ENCODE peak calls at places on chromosomes 11 and 22, in eight cellular contexts. S, U, L, C, P, R, G and D are unnamed samples.

GRCh38 chr11:88352139-88352538 is 14.6 kb upstream of the CTSC start:
- DNase-seq in S (no peak), U (no peak), L (no peak), C (no peak), P (no peak), R (no peak), G (no peak), D (peak; percentile 70)

GRCh38 chr11:19827399-19828135 is 114.9 kb downstream of the NAV2 start:
- DNase-seq in S (no peak), U (peak; percentile 43), L (no peak), C (no peak), P (peak; percentile 82), R (no peak), G (no peak), D (no peak)

GRCh38 chr11:65430406-65431217 is 8.0 kb downstream of the NEAT1 start:
- DNase-seq in S (peak; percentile 16), U (peak; percentile 62), L (no peak), C (no peak), P (no peak), R (no peak), G (peak; percentile 45), D (no peak)

GRCh38 chr11:58406774-58407173 is at the start of gene OR5B3:
- DNase-seq in S (no peak), U (no peak), L (no peak), C (no peak), P (no peak), R (no peak), G (no peak), D (no peak)

GRCh38 chr11:72721689-72722049 is 30.5 kb downstream of the ARAP1 start:
- DNase-seq in S (peak; percentile 50), U (no peak), L (no peak), C (no peak), P (no peak), R (no peak), G (no peak), D (peak; percentile 28)

GRCh38 chr11:73233211-73233610 is 15.1 kb downstream of the P2RY2 start:
- DNase-seq in S (no peak), U (no peak), L (no peak), C (no peak), P (no peak), R (no peak), G (no peak), D (no peak)

GRCh38 chr22:22687638-22688500 is 43.5 kb downstream of the GGTLC2 start:
- DNase-seq in S (peak; percentile 78), U (peak; percentile 52), L (peak; percentile 29), C (no peak), P (peak; percentile 63), R (peak; percentile 75), G (peak; percentile 20), D (peak; percentile 48)

GRCh38 chr11:2554338-2555240 is 109.8 kb downstream of the KCNQ1 start:
- DNase-seq in S (no peak), U (no peak), L (no peak), C (no peak), P (no peak), R (no peak), G (no peak), D (no peak)

GRCh38 chr22:39530692-39531331 is 1.7 kb downstream of the RPS19BP1 start:
- DNase-seq in S (no peak), U (no peak), L (no peak), C (no peak), P (peak; percentile 89), R (no peak), G (no peak), D (peak; percentile 92)

GRCh38 chr11:13595166-13595565 is 73.3 kb upstream of the FAR1 start:
- DNase-seq in S (no peak), U (no peak), L (no peak), C (no peak), P (no peak), R (no peak), G (no peak), D (no peak)

GRCh38 chr11:127074151-127074761 is 73.7 kb upstream of the KIRREL3 start:
- DNase-seq in S (no peak), U (peak; percentile 77), L (peak; percentile 9), C (no peak), P (peak; percentile 50), R (no peak), G (no peak), D (peak; percentile 49)

GRCh38 chr11:73585834-73586575 is 11.9 kb downstream of the FAM168A start:
- DNase-seq in S (no peak), U (no peak), L (no peak), C (no peak), P (no peak), R (no peak), G (no peak), D (no peak)

GRCh38 chr11:46277623-46278386 is at the start of gene CREB3L1:
- DNase-seq in S (no peak), U (no peak), L (no peak), C (no peak), P (peak; percentile 61), R (no peak), G (no peak), D (peak; percentile 46)

GRCh38 chr11:14342906-14343305 is 16.1 kb downstream of the RRAS2 start:
- DNase-seq in S (no peak), U (no peak), L (no peak), C (no peak), P (no peak), R (no peak), G (no peak), D (peak; percentile 24)

DNA sequence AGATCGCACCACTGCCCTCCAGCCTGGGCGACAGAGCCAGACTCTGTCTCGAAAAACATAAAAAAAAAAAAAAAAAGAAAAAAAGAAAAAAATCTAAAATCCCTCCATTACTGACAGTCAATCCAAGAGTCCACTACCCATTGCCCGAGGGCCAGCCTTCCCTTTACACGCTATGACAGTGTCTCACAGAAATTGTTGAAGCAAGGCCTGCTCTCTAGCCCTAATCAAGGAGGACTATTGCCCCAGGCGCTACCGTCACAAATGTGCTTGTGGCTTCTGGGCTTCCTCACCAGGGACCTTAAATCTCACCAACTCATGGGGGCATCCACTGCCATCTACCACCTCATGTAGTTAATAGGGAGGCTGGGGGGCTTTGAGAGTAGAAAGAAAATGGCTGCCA is 49.9 kb downstream of the UBASH3B start:
- DNase-seq in S (no peak), U (no peak), L (no peak), C (no peak), P (no peak), R (no peak), G (no peak), D (no peak)
- H3K27ac ChIP-seq in S (no peak overlapping the region), U (peak overlapping the region; percentile 76), L (no peak overlapping the region), C (no peak overlapping the region), P (no peak overlapping the region), R (no peak overlapping the region), G (no peak overlapping the region), D (no peak overlapping the region)

DNA sequence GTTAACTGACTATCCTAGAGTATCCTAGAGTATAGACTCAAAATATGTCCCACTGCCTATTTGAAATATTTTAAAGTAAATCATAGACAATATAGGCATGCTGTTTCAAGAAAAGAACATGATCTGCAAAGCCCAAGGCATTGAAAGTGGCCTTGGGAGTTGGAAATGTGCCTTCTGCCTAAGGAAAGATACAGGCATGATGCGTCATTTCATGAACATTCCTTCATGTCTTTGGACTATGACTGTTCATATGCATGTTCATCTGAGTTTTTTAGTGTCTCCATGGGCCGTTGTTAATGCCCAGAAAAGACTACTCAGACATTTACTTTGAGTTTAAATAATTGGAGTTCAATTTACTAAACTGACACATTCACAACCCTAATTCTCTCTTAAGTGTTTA is 69.7 kb upstream of the PRDM11 start:
- DNase-seq in S (no peak), U (no peak), L (no peak), C (no peak), P (no peak), R (no peak), G (no peak), D (no peak)
- H3K4me1 ChIP-seq in S (no peaks in the 10 kb centered on the region), U (no peaks in the 10 kb centered on the region), L (no peaks in the 10 kb centered on the region), C (no peaks in the 10 kb centered on the region), P (no peaks in the 10 kb centered on the region), R (peaks cover 21% of the 10 kb centered on the region), G (peaks cover 41% of the 10 kb centered on the region), D (peaks cover 19% of the 10 kb centered on the region)

GRCh38 chr11:115724709-115725108 is 220.5 kb upstream of the CADM1 start:
- DNase-seq in S (no peak), U (peak; percentile 7), L (no peak), C (no peak), P (no peak), R (no peak), G (no peak), D (no peak)

GRCh38 chr11:115717215-115717584 is 213.0 kb upstream of the CADM1 start:
- DNase-seq in S (no peak), U (no peak), L (no peak), C (no peak), P (no peak), R (no peak), G (no peak), D (no peak)

GRCh38 chr11:115720537-115721308 is 216.5 kb upstream of the CADM1 start:
- DNase-seq in S (no peak), U (no peak), L (no peak), C (no peak), P (no peak), R (no peak), G (no peak), D (no peak)

GRCh38 chr11:115718945-115719344 is 214.7 kb upstream of the CADM1 start:
- DNase-seq in S (no peak), U (no peak), L (no peak), C (no peak), P (no peak), R (no peak), G (no peak), D (no peak)

GRCh38 chr11:115721309-115722007 is 217.2 kb upstream of the CADM1 start:
- DNase-seq in S (no peak), U (no peak), L (no peak), C (no peak), P (no peak), R (no peak), G (no peak), D (no peak)
- H3K27ac ChIP-seq in S (no peak overlapping the region), U (no peak overlapping the region), L (no peak overlapping the region), C (no peak overlapping the region), P (no peak overlapping the region), R (no peak overlapping the region), G (no peak overlapping the region), D (no peak overlapping the region)

DNA sequence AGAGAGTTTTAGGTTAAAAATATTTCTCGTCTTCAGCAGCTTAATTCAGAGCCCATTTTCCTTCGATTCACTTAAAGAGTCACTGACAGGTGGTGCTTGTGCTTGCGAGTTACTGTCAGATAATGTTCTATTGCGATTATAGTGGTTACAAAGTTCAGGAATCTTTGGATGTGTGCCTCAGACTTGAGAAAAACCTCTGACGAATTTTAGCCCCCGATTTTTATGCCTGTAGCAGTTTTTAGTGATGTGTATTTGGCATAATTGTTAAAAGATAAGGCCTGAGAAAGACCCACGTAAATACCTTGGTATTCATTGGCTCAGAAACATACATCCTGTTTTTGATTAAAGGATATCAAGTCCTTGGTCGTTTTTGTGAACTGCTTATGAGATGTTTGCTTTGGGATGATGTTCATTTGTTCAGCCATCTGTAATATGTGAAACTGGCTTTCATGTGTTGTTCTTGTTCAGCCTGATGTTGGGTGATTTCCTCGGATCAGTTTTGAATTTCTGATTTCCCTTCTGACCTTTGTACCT is 120.7 kb downstream of the HIPK3 start:
- DNase-seq in S (no peak), U (no peak), L (no peak), C (no peak), P (no peak), R (no peak), G (no peak), D (no peak)
- H3K4me1 ChIP-seq in S (no peaks in the 10 kb centered on the region), U (peaks cover 10% of the 10 kb centered on the region), L (peaks cover 7% of the 10 kb centered on the region), C (no peaks in the 10 kb centered on the region), P (peaks cover 7% of the 10 kb centered on the region), R (no peaks in the 10 kb centered on the region), G (no peaks in the 10 kb centered on the region), D (peaks cover 15% of the 10 kb centered on the region)

GRCh38 chr22:20776624-20777405 is 2.9 kb downstream of the SERPIND1 start:
- DNase-seq in S (no peak), U (no peak), L (no peak), C (no peak), P (no peak), R (no peak), G (no peak), D (no peak)
- H3K27ac ChIP-seq in S (no peak overlapping the region), U (peak overlapping the region; percentile 83), L (no peak overlapping the region), C (peak overlapping the region; percentile 41), P (no peak overlapping the region), R (no peak overlapping the region), G (no peak overlapping the region), D (no peak overlapping the region)